ENCODE peak calls at places on chromosomes 1 and 21, in six cellular contexts. T, I, F, V, Q and G are unnamed samples.

GRCh38 chr21:40208206-40208950 is 341.1 kb downstream of the PCP4 start:
- DNase-seq in T (no peak), I (no peak), F (no peak), V (no peak), Q (no peak), G (no peak)

GRCh38 chr1:196590959-196591358 is 17.3 kb downstream of the KCNT2 start:
- DNase-seq in T (no peak), I (no peak), F (no peak), V (peak), Q (no peak), G (no peak)

GRCh38 chr1:12600880-12601633 is 17.0 kb downstream of the DHRS3 start:
- DNase-seq in T (peak), I (no peak), F (no peak), V (peak), Q (no peak), G (no peak)

GRCh38 chr1:189657131-189657530 is 820.5 kb downstream of the BRINP3 start:
- DNase-seq in T (no peak), I (no peak), F (no peak), V (no peak), Q (no peak), G (no peak)

GRCh38 chr1:237390798-237391197 is 348.8 kb downstream of the RYR2 start:
- DNase-seq in T (no peak), I (no peak), F (no peak), V (no peak), Q (no peak), G (no peak)

GRCh38 chr1:182444497-182444896 is 5.4 kb upstream of the RGSL1 start:
- DNase-seq in T (no peak), I (no peak), F (no peak), V (peak), Q (no peak), G (no peak)

GRCh38 chr1:7570311-7570710 is 200.8 kb upstream of the VAMP3 start:
- DNase-seq in T (no peak), I (no peak), F (no peak), V (no peak), Q (no peak), G (no peak)

GRCh38 chr1:67077593-67077992 is 23.6 kb upstream of the SLC35D1 start:
- DNase-seq in T (no peak), I (no peak), F (no peak), V (no peak), Q (no peak), G (no peak)

GRCh38 chr1:206816390-206817287 is 44.3 kb upstream of the IL10 start:
- DNase-seq in T (no peak), I (no peak), F (no peak), V (no peak), Q (no peak), G (no peak)

GRCh38 chr1:38000529-38001453 is 4.5 kb downstream of the FHL3 start:
- DNase-seq in T (peak), I (peak), F (no peak), V (peak), Q (peak), G (no peak)

GRCh38 chr21:16343776-16344175 is 614.0 kb downstream of the USP25 start:
- DNase-seq in T (no peak), I (no peak), F (no peak), V (no peak), Q (no peak), G (no peak)

GRCh38 chr1:58573705-58574591 is 3.1 kb downstream of the TACSTD2 start:
- DNase-seq in T (no peak), I (no peak), F (no peak), V (no peak), Q (no peak), G (no peak)

GRCh38 chr1:114054148-114054547 is 74.9 kb downstream of the OLFML3 start:
- DNase-seq in T (no peak), I (no peak), F (no peak), V (no peak), Q (no peak), G (no peak)

GRCh38 chr1:206419250-206419649 is 51.0 kb upstream of the IKBKE start:
- DNase-seq in T (no peak), I (no peak), F (no peak), V (peak), Q (no peak), G (no peak)

GRCh38 chr1:24119859-24120756 is 8.2 kb upstream of the MYOM3 start:
- DNase-seq in T (no peak), I (peak), F (peak), V (no peak), Q (no peak), G (no peak)

GRCh38 chr1:159900086-159900680 is at the start of gene CFAP45:
- DNase-seq in T (no peak), I (peak), F (peak), V (peak), Q (peak), G (no peak)

GRCh38 chr1:170967042-170967910 is 31.9 kb downstream of the MROH9 start:
- DNase-seq in T (peak), I (no peak), F (no peak), V (peak), Q (no peak), G (peak)

GRCh38 chr1:17606826-17607440 is 67.4 kb downstream of the ARHGEF10L start:
- DNase-seq in T (peak), I (peak), F (no peak), V (peak), Q (no peak), G (peak)

GRCh38 chr1:7826363-7826762 is 26.5 kb downstream of the UTS2 start:
- DNase-seq in T (no peak), I (no peak), F (no peak), V (no peak), Q (no peak), G (no peak)

GRCh38 chr1:210647406-210648333 is 319.0 kb downstream of the HHAT start:
- DNase-seq in T (peak), I (no peak), F (no peak), V (no peak), Q (no peak), G (no peak)

GRCh38 chr1:169909499-169909898 is 15.8 kb upstream of the SCYL3 start:
- DNase-seq in T (no peak), I (no peak), F (no peak), V (no peak), Q (no peak), G (no peak)

GRCh38 chr1:115454835-115455511 is 116.9 kb upstream of the NGF start:
- DNase-seq in T (no peak), I (peak), F (no peak), V (no peak), Q (no peak), G (no peak)

GRCh38 chr1:201007481-201007880 is 16.0 kb downstream of the KIF21B start:
- DNase-seq in T (no peak), I (no peak), F (no peak), V (no peak), Q (no peak), G (no peak)
- TF ChIP-seq POLR2AphosphoS5 in T (no peak), I (no peak), F (no peak), V (no peak), Q (no peak), G (no peak)

DNA sequence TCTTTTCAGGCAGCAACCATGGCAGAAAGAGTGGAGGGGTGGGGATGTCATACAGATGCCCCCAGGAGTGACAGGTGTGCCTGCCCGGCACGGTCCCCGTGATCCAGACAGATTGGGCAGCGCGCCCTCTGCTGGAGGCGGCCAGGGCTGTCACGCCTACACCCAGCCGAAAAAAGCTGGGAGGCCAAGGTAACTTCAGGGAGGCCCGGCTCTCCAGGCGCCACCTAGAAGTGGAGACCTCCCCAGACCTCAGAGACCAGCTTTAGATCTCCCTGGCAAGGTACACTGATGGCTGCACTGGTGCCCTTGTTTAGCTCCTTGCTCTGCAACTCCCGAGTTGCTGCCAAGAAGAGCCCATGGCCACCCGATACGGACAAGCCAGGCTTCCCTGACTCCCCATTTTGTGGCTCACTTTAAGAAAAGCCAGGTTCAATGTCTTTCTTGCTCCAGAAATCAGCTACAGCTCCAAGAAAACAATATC is 6.6 kb downstream of the GOLT1A start:
- DNase-seq in T (peak), I (peak), F (peak), V (peak), Q (no peak), G (peak)
- TF ChIP-seq POLR2AphosphoS5 in T (no peak), I (no peak), F (no peak), V (no peak), Q (no peak), G (no peak)

DNA sequence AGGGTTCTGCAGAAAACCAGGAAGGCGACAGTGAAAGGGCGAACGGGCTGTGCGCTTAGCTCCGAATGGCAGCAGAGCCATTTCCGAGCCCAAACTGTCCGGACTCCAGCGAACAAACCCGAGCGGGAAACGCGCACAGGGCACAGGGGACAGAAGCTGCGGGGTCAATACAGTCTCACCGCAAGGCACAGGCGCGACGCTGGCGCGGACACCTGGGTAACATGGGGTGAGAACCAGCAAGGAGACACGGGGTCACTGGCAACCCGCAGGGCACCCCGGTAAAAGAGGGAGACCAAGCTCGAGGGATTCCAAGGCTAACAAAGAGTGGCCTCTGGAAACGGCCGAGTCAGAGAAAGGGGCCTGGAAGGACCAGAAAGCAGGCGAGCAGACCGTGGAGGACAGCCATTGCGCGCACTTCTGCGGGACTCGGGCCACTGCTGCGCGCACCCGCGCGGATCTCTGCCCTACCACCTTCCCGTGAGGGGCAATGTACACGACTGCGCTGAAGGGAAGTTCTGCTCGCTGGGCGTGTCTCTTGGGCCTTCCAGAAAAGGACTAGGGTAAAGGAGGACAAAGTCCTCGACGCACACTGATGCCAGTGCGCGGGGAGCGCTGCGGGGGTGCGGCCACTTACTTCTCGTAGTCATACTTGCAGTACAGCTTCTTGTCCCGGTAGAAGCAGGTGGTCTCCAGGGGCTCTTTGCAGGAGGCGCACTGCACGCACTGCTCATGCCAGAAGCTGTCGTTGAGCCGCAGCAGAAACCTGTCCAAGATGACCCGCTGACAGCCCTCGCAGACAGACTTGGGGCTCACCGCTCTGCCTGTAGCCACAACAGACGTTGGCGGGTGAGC is 3.8 kb downstream of the LMX1A start:
- DNase-seq in T (no peak), I (no peak), F (no peak), V (peak), Q (no peak), G (no peak)
- TF ChIP-seq POLR2AphosphoS5 in T (no peak), I (no peak), F (no peak), V (no peak), Q (no peak), G (no peak)

DNA sequence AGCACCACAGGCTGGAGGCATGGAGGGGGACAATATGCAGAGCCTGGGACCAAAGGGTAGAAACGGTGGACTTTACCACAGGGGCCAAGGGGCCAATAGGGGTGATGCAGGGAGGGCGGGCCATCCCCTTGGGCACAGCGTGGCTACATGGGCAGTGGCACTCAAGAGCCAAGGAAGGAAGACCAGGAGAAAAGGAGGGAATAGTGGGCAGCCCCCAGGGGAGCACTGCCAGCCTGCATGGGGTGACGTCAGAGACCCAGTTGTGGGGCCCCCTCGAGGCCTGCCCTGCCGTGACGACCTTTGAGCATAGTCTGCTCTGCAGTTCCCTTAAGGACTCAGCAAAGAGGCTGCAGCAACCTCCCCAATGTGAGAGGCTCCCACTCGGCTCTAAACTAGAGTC is 95.5 kb upstream of the TMPRSS2 start:
- DNase-seq in T (no peak), I (no peak), F (no peak), V (no peak), Q (no peak), G (no peak)
- TF ChIP-seq POLR2AphosphoS5 in T (no peak), I (no peak), F (no peak), V (no peak), Q (no peak), G (no peak)